ENCODE peak calls at places on chromosomes 7 and 10, in six cellular contexts. F is A172, X is endothelial cell, V is B cell, M is occipital lobe, U is cardiac fibroblast. H is an unnamed sample.

GRCh38 chr10:29730969-29731368 is 96.2 kb upstream of the SVIL start:
- DNase-seq in F (no peak), X (no peak), V (no peak), M (no peak), U (no peak), H (no peak)

GRCh38 chr7:23622469-23622868 is 25.3 kb downstream of the CCDC126 start:
- DNase-seq in F (no peak), X (no peak), V (no peak), M (no peak), U (peak), H (peak)

GRCh38 chr10:127797339-127797738 is 60.4 kb downstream of the FOXI2 start:
- DNase-seq in F (no peak), X (no peak), V (no peak), M (no peak), U (no peak), H (peak)

GRCh38 chr7:55545496-55545895 is 26.8 kb downstream of the VOPP1 start:
- DNase-seq in F (peak), X (no peak), V (no peak), M (no peak), U (peak), H (peak)

GRCh38 chr7:135253851-135254815 is 20.5 kb downstream of the STRA8 start:
- DNase-seq in F (peak), X (peak), V (no peak), M (peak), U (peak), H (peak)

GRCh38 chr10:60762554-60762953 is 15.7 kb upstream of the CDK1 start:
- DNase-seq in F (no peak), X (no peak), V (no peak), M (no peak), U (no peak), H (no peak)

GRCh38 chr7:18693401-18693800 is 197.9 kb downstream of the HDAC9 start:
- DNase-seq in F (peak), X (peak), V (no peak), M (no peak), U (peak), H (peak)

GRCh38 chr10:62456611-62457101 is 82.5 kb downstream of the ZNF365 start:
- DNase-seq in F (no peak), X (no peak), V (peak), M (no peak), U (no peak), H (no peak)

GRCh38 chr10:119120875-119121274 is 17.0 kb downstream of the DENND10 start:
- DNase-seq in F (no peak), X (no peak), V (no peak), M (no peak), U (no peak), H (no peak)

GRCh38 chr10:124717911-124718734 is 26.1 kb downstream of the FAM53B start:
- DNase-seq in F (peak), X (no peak), V (peak), M (peak), U (no peak), H (no peak)

GRCh38 chr7:156529982-156530381 is 110.6 kb upstream of the RNF32 start:
- DNase-seq in F (no peak), X (no peak), V (no peak), M (no peak), U (no peak), H (no peak)

GRCh38 chr7:131502810-131503545 is 53.5 kb downstream of the PODXL start:
- DNase-seq in F (no peak), X (no peak), V (no peak), M (no peak), U (peak), H (peak)

GRCh38 chr7:90271753-90272152 is 26.8 kb downstream of the CFAP69 start:
- DNase-seq in F (peak), X (no peak), V (no peak), M (no peak), U (peak), H (peak)

GRCh38 chr10:21733710-21734109 is 199.7 kb downstream of the MLLT10 start:
- DNase-seq in F (no peak), X (no peak), V (no peak), M (no peak), U (no peak), H (no peak)

GRCh38 chr7:44063894-44064651 is 1.3 kb downstream of the PGAM2 start:
- DNase-seq in F (no peak), X (no peak), V (peak), M (no peak), U (peak), H (no peak)

GRCh38 chr10:120887482-120887881 is 36.3 kb downstream of the WDR11 start:
- DNase-seq in F (no peak), X (no peak), V (no peak), M (no peak), U (no peak), H (no peak)

H was measured in astrocyte of the spinal cord.